ENCODE peak calls at places on chromosomes 13 and 19, in ten cellular contexts. One of them, this sample, is unnamed.
A peak's percentile ranks its signal among the peaks of the same experiment; 100 is the strongest.

GRCh38 chr13:89307278-89307677 is 1636.1 kb downstream of the SLITRK5 start:
- DNase-seq in A673: no peak
- DNase-seq in SJSA1: no peak
- DNase-seq in suprapubic skin: no peak
- DNase-seq in neural progenitor cell: no peak
- DNase-seq in SK-N-SH: no peak
- DNase-seq in stomach: no peak
- DNase-seq in fibroblast of lung: no peak
- DNase-seq in HCT116: no peak
- DNase-seq in transverse colon: no peak
- DNase-seq in this sample: no peak

GRCh38 chr19:4678881-4679379 is 8.8 kb upstream of the MYDGF start:
- DNase-seq in A673: peak; percentile 64
- DNase-seq in SJSA1: no peak
- DNase-seq in suprapubic skin: no peak
- DNase-seq in neural progenitor cell: peak; percentile 82
- DNase-seq in SK-N-SH: peak; percentile 81
- DNase-seq in stomach: no peak
- DNase-seq in fibroblast of lung: peak; percentile 23
- DNase-seq in HCT116: peak; percentile 51
- DNase-seq in transverse colon: no peak
- DNase-seq in this sample: no peak

GRCh38 chr19:19461671-19462622 is 53.4 kb downstream of the TSSK6 start:
- DNase-seq in A673: peak; percentile 74
- DNase-seq in SJSA1: no peak
- DNase-seq in suprapubic skin: no peak
- DNase-seq in neural progenitor cell: peak; percentile 85
- DNase-seq in SK-N-SH: peak; percentile 94
- DNase-seq in stomach: peak; percentile 79
- DNase-seq in fibroblast of lung: peak; percentile 44
- DNase-seq in HCT116: no peak
- DNase-seq in transverse colon: peak; percentile 72
- DNase-seq in this sample: no peak

GRCh38 chr13:113118328-113119021 is 4.1 kb upstream of the F10 start:
- DNase-seq in A673: no peak
- DNase-seq in SJSA1: peak; percentile 37
- DNase-seq in suprapubic skin: peak; percentile 72
- DNase-seq in neural progenitor cell: no peak
- DNase-seq in SK-N-SH: no peak
- DNase-seq in stomach: peak; percentile 19
- DNase-seq in fibroblast of lung: no peak
- DNase-seq in HCT116: no peak
- DNase-seq in transverse colon: no peak
- DNase-seq in this sample: no peak

GRCh38 chr19:57406516-57407123 is 4.3 kb upstream of the ZNF17 start:
- DNase-seq in A673: peak; percentile 70
- DNase-seq in SJSA1: peak; percentile 50
- DNase-seq in suprapubic skin: no peak
- DNase-seq in neural progenitor cell: peak; percentile 85
- DNase-seq in SK-N-SH: peak; percentile 79
- DNase-seq in stomach: peak; percentile 34
- DNase-seq in fibroblast of lung: peak; percentile 16
- DNase-seq in HCT116: peak; percentile 32
- DNase-seq in transverse colon: peak; percentile 54
- DNase-seq in this sample: peak; percentile 64

GRCh38 chr19:33063356-33064116 is 1.2 kb downstream of the RHPN2 start:
- DNase-seq in A673: peak; percentile 60
- DNase-seq in SJSA1: no peak
- DNase-seq in suprapubic skin: no peak
- DNase-seq in neural progenitor cell: peak; percentile 52
- DNase-seq in SK-N-SH: peak; percentile 57
- DNase-seq in stomach: peak; percentile 73
- DNase-seq in fibroblast of lung: peak; percentile 32
- DNase-seq in HCT116: no peak
- DNase-seq in transverse colon: peak; percentile 78
- DNase-seq in this sample: no peak

GRCh38 chr13:20160346-20161274 is at the start of gene GJA3:
- DNase-seq in A673: peak; percentile 63
- DNase-seq in SJSA1: no peak
- DNase-seq in suprapubic skin: no peak
- DNase-seq in neural progenitor cell: peak; percentile 84
- DNase-seq in SK-N-SH: peak; percentile 62
- DNase-seq in stomach: no peak
- DNase-seq in fibroblast of lung: peak; percentile 44
- DNase-seq in HCT116: no peak
- DNase-seq in transverse colon: no peak
- DNase-seq in this sample: no peak

GRCh38 chr13:36905944-36906343 is 14.1 kb downstream of the SMAD9 start:
- DNase-seq in A673: no peak
- DNase-seq in SJSA1: no peak
- DNase-seq in suprapubic skin: no peak
- DNase-seq in neural progenitor cell: no peak
- DNase-seq in SK-N-SH: no peak
- DNase-seq in stomach: no peak
- DNase-seq in fibroblast of lung: no peak
- DNase-seq in HCT116: no peak
- DNase-seq in transverse colon: no peak
- DNase-seq in this sample: no peak

GRCh38 chr19:7928741-7929701 is 3.1 kb upstream of the CTXN1 start:
- DNase-seq in A673: peak; percentile 79
- DNase-seq in SJSA1: peak; percentile 75
- DNase-seq in suprapubic skin: peak; percentile 79
- DNase-seq in neural progenitor cell: peak; percentile 75
- DNase-seq in SK-N-SH: peak; percentile 91
- DNase-seq in stomach: no peak
- DNase-seq in fibroblast of lung: peak; percentile 84
- DNase-seq in HCT116: no peak
- DNase-seq in transverse colon: no peak
- DNase-seq in this sample: no peak

GRCh38 chr19:38561053-38561606 is 56.6 kb downstream of the MAP4K1 start:
- DNase-seq in A673: no peak
- DNase-seq in SJSA1: no peak
- DNase-seq in suprapubic skin: no peak
- DNase-seq in neural progenitor cell: no peak
- DNase-seq in SK-N-SH: no peak
- DNase-seq in stomach: no peak
- DNase-seq in fibroblast of lung: no peak
- DNase-seq in HCT116: no peak
- DNase-seq in transverse colon: no peak
- DNase-seq in this sample: no peak

GRCh38 chr19:38557205-38557799 is 60.5 kb downstream of the MAP4K1 start:
- DNase-seq in A673: no peak
- DNase-seq in SJSA1: no peak
- DNase-seq in suprapubic skin: no peak
- DNase-seq in neural progenitor cell: no peak
- DNase-seq in SK-N-SH: no peak
- DNase-seq in stomach: peak; percentile 29
- DNase-seq in fibroblast of lung: no peak
- DNase-seq in HCT116: no peak
- DNase-seq in transverse colon: peak; percentile 63
- DNase-seq in this sample: no peak

GRCh38 chr19:38562096-38562495 is 55.7 kb downstream of the MAP4K1 start:
- DNase-seq in A673: no peak
- DNase-seq in SJSA1: no peak
- DNase-seq in suprapubic skin: no peak
- DNase-seq in neural progenitor cell: no peak
- DNase-seq in SK-N-SH: no peak
- DNase-seq in stomach: no peak
- DNase-seq in fibroblast of lung: no peak
- DNase-seq in HCT116: no peak
- DNase-seq in transverse colon: no peak
- DNase-seq in this sample: no peak

GRCh38 chr19:38561658-38562057 is 56.1 kb downstream of the MAP4K1 start:
- DNase-seq in A673: no peak
- DNase-seq in SJSA1: no peak
- DNase-seq in suprapubic skin: no peak
- DNase-seq in neural progenitor cell: no peak
- DNase-seq in SK-N-SH: no peak
- DNase-seq in stomach: no peak
- DNase-seq in fibroblast of lung: no peak
- DNase-seq in HCT116: no peak
- DNase-seq in transverse colon: no peak
- DNase-seq in this sample: no peak

DNA sequence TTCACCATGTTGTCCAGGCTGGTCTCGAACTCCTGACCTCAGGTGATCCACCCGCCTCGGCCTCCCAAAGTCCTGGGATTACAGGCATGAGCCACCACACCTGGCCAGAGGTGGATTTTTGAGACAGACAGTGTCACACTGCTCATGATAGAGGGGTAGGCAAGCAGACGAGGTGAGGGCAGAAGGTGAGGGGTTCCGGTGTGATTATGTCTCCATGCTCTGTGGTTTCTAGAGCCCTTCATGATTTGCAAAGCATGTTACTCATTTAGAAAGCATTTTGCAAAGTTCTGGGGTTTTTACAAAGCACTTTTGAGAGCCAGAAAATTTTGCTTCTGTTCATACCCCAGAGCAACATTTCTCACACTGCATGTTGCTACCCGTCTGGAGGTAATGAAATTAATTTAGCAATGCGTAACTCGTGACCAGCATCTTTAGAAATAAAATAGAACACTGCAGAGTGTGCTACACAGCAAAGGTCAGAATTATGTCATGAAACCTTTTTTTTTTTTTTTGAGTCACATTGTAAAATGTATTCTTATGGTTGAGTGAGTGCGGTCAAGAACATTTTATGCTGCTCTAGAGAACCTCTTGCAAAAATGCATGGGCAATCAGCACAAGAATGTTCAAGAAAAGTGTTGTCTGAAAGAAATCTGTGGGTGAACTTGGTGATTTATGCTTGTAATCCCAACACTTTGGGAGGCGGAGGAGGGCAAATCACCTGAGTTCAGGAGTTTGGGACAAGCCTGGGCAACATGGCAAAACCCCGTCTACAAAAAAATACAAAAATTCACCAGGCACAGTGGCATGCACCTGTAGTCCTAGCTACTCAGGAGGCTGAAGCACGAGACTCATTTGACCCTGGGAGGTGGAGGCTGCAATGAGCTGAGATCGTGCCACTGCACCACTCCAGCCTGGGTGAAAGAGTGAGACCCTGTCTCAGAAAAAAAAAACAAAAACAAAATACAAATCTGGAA is 58.0 kb downstream of the MAP4K1 start:
- DNase-seq in A673: no peak
- DNase-seq in SJSA1: no peak
- DNase-seq in suprapubic skin: no peak
- DNase-seq in neural progenitor cell: no peak
- DNase-seq in SK-N-SH: no peak
- DNase-seq in stomach: no peak
- DNase-seq in fibroblast of lung: peak; percentile 45
- DNase-seq in HCT116: no peak
- DNase-seq in transverse colon: no peak
- DNase-seq in this sample: no peak
- H3K4me1 ChIP-seq in A673: no peaks in the 10 kb centered on the region
- H3K4me1 ChIP-seq in SJSA1: no peaks in the 10 kb centered on the region
- H3K4me1 ChIP-seq in suprapubic skin: peaks cover 21% of the 10 kb centered on the region
- H3K4me1 ChIP-seq in neural progenitor cell: no peaks in the 10 kb centered on the region
- H3K4me1 ChIP-seq in SK-N-SH: no peaks in the 10 kb centered on the region
- H3K4me1 ChIP-seq in stomach: no peaks in the 10 kb centered on the region
- H3K4me1 ChIP-seq in fibroblast of lung: no peaks in the 10 kb centered on the region
- H3K4me1 ChIP-seq in HCT116: no peaks in the 10 kb centered on the region
- H3K4me1 ChIP-seq in transverse colon: no peaks in the 10 kb centered on the region
- H3K4me1 ChIP-seq in this sample: peaks cover 2% of the 10 kb centered on the region

GRCh38 chr19:27884376-27884775 is 1328.6 kb downstream of the UQCRFS1 start:
- DNase-seq in A673: no peak
- DNase-seq in SJSA1: no peak
- DNase-seq in suprapubic skin: no peak
- DNase-seq in neural progenitor cell: no peak
- DNase-seq in SK-N-SH: no peak
- DNase-seq in stomach: no peak
- DNase-seq in fibroblast of lung: no peak
- DNase-seq in HCT116: no peak
- DNase-seq in transverse colon: no peak
- DNase-seq in this sample: no peak
- H3K9me3 ChIP-seq in A673: peaks cover 37% of the 10 kb centered on the region
- H3K9me3 ChIP-seq in SJSA1: no peaks in the 10 kb centered on the region
- H3K9me3 ChIP-seq in suprapubic skin: no peaks in the 10 kb centered on the region
- H3K9me3 ChIP-seq in neural progenitor cell: peaks cover 13% of the 10 kb centered on the region
- H3K9me3 ChIP-seq in SK-N-SH: no peaks in the 10 kb centered on the region
- H3K9me3 ChIP-seq in stomach: no peaks in the 10 kb centered on the region
- H3K9me3 ChIP-seq in fibroblast of lung: no peaks in the 10 kb centered on the region
- H3K9me3 ChIP-seq in HCT116: peaks cover 3% of the 10 kb centered on the region
- H3K9me3 ChIP-seq in transverse colon: no peaks in the 10 kb centered on the region
- H3K9me3 ChIP-seq in this sample: no peaks in the 10 kb centered on the region

DNA sequence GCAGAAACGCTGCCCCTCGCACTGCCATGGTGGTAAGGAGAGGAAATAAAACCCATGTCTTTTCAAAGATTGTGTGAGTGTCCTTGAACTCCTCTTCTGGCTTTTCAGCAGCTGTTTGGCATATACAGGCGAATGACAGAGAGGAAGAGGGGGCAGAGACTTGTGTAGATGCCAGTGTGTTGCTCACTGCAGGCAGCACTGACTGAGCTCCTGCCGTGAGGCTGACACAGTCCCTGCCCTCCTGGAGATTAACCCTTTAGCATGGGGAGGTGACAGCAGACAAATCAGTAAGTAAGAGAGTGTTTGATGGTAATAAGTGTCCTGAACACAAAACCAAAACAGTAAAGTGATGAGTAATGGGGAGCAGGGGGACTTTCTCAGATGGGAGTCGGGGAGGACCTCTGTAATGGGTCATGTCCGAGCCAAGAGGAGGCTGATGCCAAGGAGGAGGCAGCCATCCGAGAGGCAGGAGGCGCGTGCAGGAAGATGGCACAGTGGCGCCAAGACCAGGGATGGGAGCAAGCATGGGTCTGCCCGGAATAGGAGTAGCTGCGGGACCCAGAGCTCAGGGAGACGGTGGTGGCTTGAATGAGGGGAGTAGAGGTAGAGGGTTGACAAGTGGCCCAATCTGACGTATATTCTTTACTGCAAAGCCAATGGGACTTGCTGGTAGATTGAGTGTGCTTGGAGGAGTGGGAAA is 182.2 kb downstream of the FOXO1 start:
- DNase-seq in A673: no peak
- DNase-seq in SJSA1: no peak
- DNase-seq in suprapubic skin: no peak
- DNase-seq in neural progenitor cell: no peak
- DNase-seq in SK-N-SH: no peak
- DNase-seq in stomach: no peak
- DNase-seq in fibroblast of lung: no peak
- DNase-seq in HCT116: no peak
- DNase-seq in transverse colon: no peak
- DNase-seq in this sample: no peak
- H3K4me1 ChIP-seq in A673: no peaks in the 10 kb centered on the region
- H3K4me1 ChIP-seq in SJSA1: peaks cover 17% of the 10 kb centered on the region
- H3K4me1 ChIP-seq in suprapubic skin: peaks cover 11% of the 10 kb centered on the region
- H3K4me1 ChIP-seq in neural progenitor cell: peaks cover 4% of the 10 kb centered on the region
- H3K4me1 ChIP-seq in SK-N-SH: no peaks in the 10 kb centered on the region
- H3K4me1 ChIP-seq in stomach: peaks cover 24% of the 10 kb centered on the region
- H3K4me1 ChIP-seq in fibroblast of lung: no peaks in the 10 kb centered on the region
- H3K4me1 ChIP-seq in HCT116: no peaks in the 10 kb centered on the region
- H3K4me1 ChIP-seq in transverse colon: no peaks in the 10 kb centered on the region
- H3K4me1 ChIP-seq in this sample: no peaks in the 10 kb centered on the region

GRCh38 chr19:45451181-45451849 is 16.5 kb upstream of the FOSB start:
- DNase-seq in A673: no peak
- DNase-seq in SJSA1: no peak
- DNase-seq in suprapubic skin: no peak
- DNase-seq in neural progenitor cell: no peak
- DNase-seq in SK-N-SH: no peak
- DNase-seq in stomach: peak; percentile 33
- DNase-seq in fibroblast of lung: peak; percentile 89
- DNase-seq in HCT116: no peak
- DNase-seq in transverse colon: peak; percentile 54
- DNase-seq in this sample: no peak
- H3K9me3 ChIP-seq in A673: no peaks in the 10 kb centered on the region
- H3K9me3 ChIP-seq in SJSA1: no peaks in the 10 kb centered on the region
- H3K9me3 ChIP-seq in suprapubic skin: no peaks in the 10 kb centered on the region
- H3K9me3 ChIP-seq in neural progenitor cell: no peaks in the 10 kb centered on the region
- H3K9me3 ChIP-seq in SK-N-SH: no peaks in the 10 kb centered on the region
- H3K9me3 ChIP-seq in stomach: no peaks in the 10 kb centered on the region
- H3K9me3 ChIP-seq in fibroblast of lung: no peaks in the 10 kb centered on the region
- H3K9me3 ChIP-seq in HCT116: no peaks in the 10 kb centered on the region
- H3K9me3 ChIP-seq in transverse colon: no peaks in the 10 kb centered on the region
- H3K9me3 ChIP-seq in this sample: no peaks in the 10 kb centered on the region

This sample was measured in Panc1.